ENCODE peak calls at places on chromosomes 12 and 14, in five cellular contexts. A is HFFc6, Y is epithelial cell of esophagus, L is Right ventricle myocardium superior, H is transverse colon. M is an unnamed sample.

GRCh38 chr14:60090864-60091519 is 731 bp upstream of the PCNX4 start:
- DNase-seq in L (no peak), A (no peak), H (peak; percentile 31), Y (peak; percentile 50), M (no peak)

GRCh38 chr14:95156153-95156764 is 1.1 kb downstream of the DICER1 start:
- DNase-seq in Y (peak; percentile 27), L (no peak), H (no peak), A (no peak), M (no peak)

GRCh38 chr14:50062438-50063039 is 53.8 kb downstream of the VCPKMT start:
- DNase-seq in A (peak; percentile 52), L (no peak), Y (peak; percentile 77), H (peak; percentile 64), M (no peak)

GRCh38 chr12:132413931-132414588 is 75.9 kb upstream of the FBRSL1 start:
- DNase-seq in L (no peak), A (no peak), H (no peak), Y (no peak), M (no peak)

GRCh38 chr14:54867011-54867410 is 35.6 kb downstream of the GCH1 start:
- DNase-seq in L (no peak), A (no peak), H (no peak), Y (no peak), M (no peak)

GRCh38 chr12:52063081-52063985 is 6.4 kb upstream of the ATG101 start:
- DNase-seq in H (no peak), A (no peak), Y (no peak), L (no peak), M (no peak)

GRCh38 chr14:52948039-52948438 is 2.8 kb downstream of the FERMT2 start:
- DNase-seq in L (no peak), Y (peak; percentile 25), A (no peak), H (no peak), M (no peak)

GRCh38 chr12:89073027-89073398 is 279.3 kb downstream of the DUSP6 start:
- DNase-seq in A (peak; percentile 71), H (no peak), Y (peak; percentile 56), L (no peak), M (no peak)

GRCh38 chr12:49965836-49966235 is 4.2 kb downstream of the AQP5 start:
- DNase-seq in L (no peak), H (no peak), A (no peak), Y (no peak), M (no peak)

GRCh38 chr14:64209428-64210165 is 84.6 kb downstream of the ESR2 start:
- DNase-seq in A (no peak), H (peak; percentile 30), Y (no peak), L (peak; percentile 74), M (no peak)

GRCh38 chr12:93156091-93156490 is 221.6 kb upstream of the NUDT4 start:
- DNase-seq in Y (peak; percentile 22), L (no peak), A (no peak), H (no peak), M (no peak)

GRCh38 chr12:98973395-98973794 is 328.3 kb downstream of the APAF1 start:
- DNase-seq in Y (peak; percentile 85), H (no peak), A (no peak), L (no peak), M (peak; percentile 53)

GRCh38 chr14:92649934-92650545 is 98.4 kb downstream of the LGMN start:
- DNase-seq in H (peak; percentile 71), Y (peak; percentile 89), A (no peak), L (peak; percentile 80), M (no peak)

GRCh38 chr12:113942209-113942608 is 23.9 kb downstream of the RBM19 start:
- DNase-seq in H (no peak), Y (no peak), L (no peak), A (no peak), M (no peak)

M was measured in epithelial cell of prostate.